ENCODE peak calls at places on chromosome 3, in five cellular contexts. Z is ascending aorta, B is colonic mucosa, G is fibroblast of the aortic adventitia, Y is suprapubic skin. I is an unnamed sample.

GRCh38 chr3:134824676-134825290 is 29.7 kb downstream of the EPHB1 start:
- DNase-seq in Z (peak; percentile 22), B (no peak), G (no peak), Y (no peak), I (no peak)

GRCh38 chr3:171198781-171199472 is 172.4 kb upstream of the SLC2A2 start:
- DNase-seq in Z (no peak), B (no peak), G (no peak), Y (no peak), I (no peak)

GRCh38 chr3:168952551-168952950 is 711.0 kb downstream of the MECOM start:
- DNase-seq in Z (no peak), B (no peak), G (peak; percentile 75), Y (no peak), I (no peak)

GRCh38 chr3:158780795-158781590 is 20.9 kb upstream of the MFSD1 start:
- DNase-seq in Z (no peak), B (no peak), G (peak; percentile 55), Y (no peak), I (no peak)

GRCh38 chr3:128794067-128794768 is 68.2 kb downstream of the RAB7A start:
- DNase-seq in Z (no peak), B (no peak), G (peak; percentile 67), Y (no peak), I (peak; percentile 52)

GRCh38 chr3:156445117-156445968 is 109.6 kb downstream of the SSR3 start:
- DNase-seq in Z (no peak), B (no peak), G (peak; percentile 22), Y (no peak), I (no peak)

GRCh38 chr3:108031893-108032292 is 58.9 kb downstream of the CD47 start:
- DNase-seq in Z (no peak), B (no peak), G (peak; percentile 27), Y (no peak), I (no peak)

GRCh38 chr3:41265011-41265545 is 65.8 kb downstream of the CTNNB1 start:
- DNase-seq in Z (no peak), B (no peak), G (no peak), Y (no peak), I (no peak)

GRCh38 chr3:19891740-19892139 is 42.3 kb downstream of the EFHB start:
- DNase-seq in Z (no peak), B (no peak), G (no peak), Y (no peak), I (no peak)

GRCh38 chr3:144018776-144019175 is 47.2 kb downstream of the DIPK2A start:
- DNase-seq in Z (no peak), B (no peak), G (peak; percentile 77), Y (no peak), I (peak; percentile 75)

GRCh38 chr3:36312351-36312750 is 68.0 kb upstream of the STAC start:
- DNase-seq in Z (no peak), B (no peak), G (no peak), Y (no peak), I (no peak)

GRCh38 chr3:14424711-14425573 is 22.5 kb downstream of the SLC6A6 start:
- DNase-seq in Z (no peak), B (no peak), G (no peak), Y (no peak), I (no peak)

GRCh38 chr3:12999147-13000140 is 73.8 kb downstream of the IQSEC1 start:
- DNase-seq in Z (peak; percentile 87), B (peak; percentile 95), G (no peak), Y (peak; percentile 94), I (no peak)

GRCh38 chr3:179852117-179852886 is 184.4 kb downstream of the PEX5L start:
- DNase-seq in Z (no peak), B (no peak), G (peak; percentile 45), Y (no peak), I (peak; percentile 17)

GRCh38 chr3:98272126-98272525 is 8.1 kb downstream of the OR5H6 start:
- DNase-seq in Z (no peak), B (no peak), G (no peak), Y (no peak), I (no peak)

GRCh38 chr3:23602895-23603443 is 202.8 kb upstream of the UBE2E1 start:
- DNase-seq in Z (no peak), B (no peak), G (no peak), Y (no peak), I (no peak)

GRCh38 chr3:177257625-177258024 is 60.3 kb upstream of the TBL1XR1 start:
- DNase-seq in Z (no peak), B (no peak), G (no peak), Y (no peak), I (no peak)

GRCh38 chr3:13229291-13229949 is 156.2 kb upstream of the IQSEC1 start:
- DNase-seq in Z (no peak), B (no peak), G (peak; percentile 12), Y (no peak), I (no peak)

GRCh38 chr3:53243165-53243564 is 12.7 kb downstream of the TKT start:
- DNase-seq in Z (no peak), B (no peak), G (peak; percentile 61), Y (no peak), I (no peak)

GRCh38 chr3:197038604-197039003 is 9.0 kb upstream of the MELTF start:
- DNase-seq in Z (no peak), B (no peak), G (no peak), Y (no peak), I (no peak)

GRCh38 chr3:17730318-17730967 is 12.0 kb downstream of the TBC1D5 start:
- DNase-seq in Z (no peak), B (peak; percentile 65), G (peak; percentile 41), Y (no peak), I (peak; percentile 3)

GRCh38 chr3:43080726-43081568 is 24.9 kb downstream of the POMGNT2 start:
- DNase-seq in Z (peak; percentile 51), B (no peak), G (no peak), Y (no peak), I (no peak)

GRCh38 chr3:42190701-42191442 is 75.1 kb downstream of the CCK start:
- DNase-seq in Z (peak; percentile 72), B (peak; percentile 82), G (peak; percentile 72), Y (peak; percentile 77), I (no peak)

GRCh38 chr3:30680789-30681188 is 74.4 kb downstream of the TGFBR2 start:
- DNase-seq in Z (no peak), B (no peak), G (peak; percentile 35), Y (no peak), I (no peak)

GRCh38 chr3:198028718-198029117 is 68.7 kb downstream of the LMLN start:
- DNase-seq in Z (no peak), B (no peak), G (peak; percentile 62), Y (no peak), I (peak; percentile 14)

DNA sequence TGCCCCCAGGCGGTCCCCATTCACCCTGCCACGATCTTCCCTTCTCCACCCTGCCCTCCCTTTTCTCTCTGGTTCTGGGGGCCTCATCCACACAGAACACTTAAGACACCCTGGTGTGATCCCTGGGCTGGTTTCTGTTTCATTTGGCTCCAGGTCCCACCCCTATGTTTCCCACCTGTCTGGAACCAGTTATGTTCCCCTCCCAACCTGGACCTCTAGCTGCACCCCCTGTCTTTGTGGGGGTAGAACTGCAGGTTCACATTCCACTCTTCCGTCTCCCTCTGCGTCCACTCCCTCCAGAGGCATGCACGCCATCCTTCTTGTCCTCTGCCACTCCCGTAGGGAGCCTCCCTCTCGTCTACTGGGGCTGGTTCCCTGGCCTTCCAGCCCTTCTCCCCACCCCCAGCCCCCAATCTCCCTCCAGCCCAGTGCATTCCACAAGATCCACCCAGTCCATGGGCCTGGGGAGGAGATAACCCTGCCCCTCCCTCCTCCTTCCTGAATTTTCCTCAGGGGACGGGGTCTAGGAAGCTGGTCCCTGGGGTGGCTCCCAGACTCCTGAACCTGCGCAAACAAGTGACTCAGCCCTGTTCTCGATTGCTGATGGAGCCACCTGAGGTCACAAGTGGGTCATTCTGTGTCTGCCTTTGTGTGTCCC is 73.8 kb downstream of the ABTB1 start:
- DNase-seq in Z (no peak), B (peak; percentile 72), G (no peak), Y (peak; percentile 48), I (no peak)
- TF ChIP-seq CTCF in Z (no peak), B (no peak), G (peak; percentile 24), Y (no peak), I (peak; percentile 12)

DNA sequence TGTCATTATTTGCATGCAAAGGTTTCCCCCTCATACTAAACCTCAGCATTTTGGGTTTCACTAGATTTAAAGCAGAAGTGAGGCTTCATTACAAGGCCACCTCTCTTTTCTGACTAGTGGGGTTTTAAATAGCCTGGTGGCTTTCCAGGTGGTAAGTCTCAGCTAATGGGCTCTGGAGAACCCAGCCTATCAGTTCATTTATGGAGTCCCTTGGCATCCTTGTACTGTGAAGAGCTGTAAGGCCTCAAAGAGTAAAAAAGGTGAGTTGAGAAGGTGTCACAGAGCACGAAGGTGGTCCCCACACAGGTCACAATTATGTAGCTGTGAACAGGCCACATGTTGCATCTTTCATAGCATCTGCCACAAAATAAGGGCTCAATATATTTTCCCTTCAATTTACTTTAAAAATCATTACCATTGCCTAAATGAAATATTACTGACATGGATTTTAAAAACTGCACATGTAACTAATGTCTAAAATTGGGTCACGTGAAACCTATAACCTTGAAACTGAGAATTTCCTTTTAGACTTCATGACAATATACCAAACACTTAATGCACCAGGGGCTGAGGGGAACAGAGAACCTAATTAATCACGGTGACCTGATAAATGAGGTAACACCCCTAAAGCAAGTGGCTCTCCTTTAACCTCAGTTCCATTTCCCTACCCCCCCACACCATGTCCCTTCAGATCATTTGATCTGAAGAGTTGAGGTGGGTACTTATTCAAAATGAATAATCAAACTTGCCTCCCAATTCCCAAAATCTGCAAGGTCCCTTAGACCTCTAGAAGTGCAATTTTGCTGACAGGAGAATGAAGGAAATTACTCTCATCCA is 1.3 kb downstream of the NGLY1 start:
- DNase-seq in Z (no peak), B (no peak), G (no peak), Y (no peak), I (no peak)
- H3K4me3 ChIP-seq in Z (peak overlapping the region; percentile 85), B (peak overlapping the region; percentile 81), G (peak overlapping the region; percentile 84), Y (peak overlapping the region; percentile 80), I (peak overlapping the region; percentile 92)

GRCh38 chr3:152026033-152026556 is 152.7 kb downstream of the SUCNR1 start:
- DNase-seq in Z (no peak), B (no peak), G (peak; percentile 87), Y (no peak), I (peak; percentile 67)

GRCh38 chr3:152019516-152019915 is 146.1 kb downstream of the SUCNR1 start:
- DNase-seq in Z (no peak), B (no peak), G (no peak), Y (no peak), I (no peak)

DNA sequence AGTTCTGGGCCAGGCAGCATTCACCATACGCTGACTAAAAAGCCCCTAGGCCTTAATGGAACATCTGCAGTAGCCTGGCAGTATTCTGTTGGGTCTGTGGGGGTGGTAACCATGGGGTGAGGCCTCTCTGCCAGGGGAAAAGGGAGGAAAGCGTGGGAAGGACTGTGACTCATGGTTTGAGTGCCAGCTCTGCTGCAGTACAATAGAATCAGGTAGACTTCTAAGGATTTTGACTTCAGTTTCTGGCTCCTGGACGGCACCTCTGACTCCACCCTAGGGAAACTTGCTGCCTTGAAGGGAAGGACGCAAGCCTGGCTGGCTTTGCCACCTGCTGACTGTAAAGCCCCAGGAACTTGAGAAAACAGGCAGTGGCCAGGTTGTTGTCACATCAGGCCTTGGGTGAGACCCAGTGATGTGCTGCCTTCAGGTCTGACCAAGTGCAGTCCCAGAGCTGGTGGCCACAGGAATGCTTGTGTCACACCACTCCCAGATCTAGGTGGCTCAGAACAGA is 148.6 kb downstream of the SUCNR1 start:
- DNase-seq in Z (peak; percentile 63), B (no peak), G (peak; percentile 37), Y (no peak), I (no peak)
- TF ChIP-seq CTCF in Z (no peak), B (no peak), G (no peak), Y (no peak), I (no peak)

DNA sequence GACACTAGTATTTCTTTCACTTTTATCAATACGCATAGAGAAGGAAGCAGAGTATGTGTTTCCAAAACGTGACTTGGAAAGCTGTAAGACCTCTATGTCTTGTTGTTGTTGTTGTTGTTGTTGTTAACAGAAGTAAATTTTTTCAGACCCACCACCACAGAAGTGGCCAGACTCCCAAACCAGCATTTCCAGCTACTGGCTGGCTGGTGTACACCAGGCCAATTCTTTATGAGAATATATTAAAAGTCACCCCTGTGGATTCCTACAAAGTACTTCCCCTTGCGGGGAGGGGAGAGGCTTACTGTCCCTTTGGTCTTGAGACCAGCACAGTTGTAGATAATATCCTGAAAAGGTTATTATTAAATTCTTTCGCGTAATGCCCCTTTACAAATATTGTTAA is 1.6 kb upstream of the FOXP1 start:
- DNase-seq in Z (no peak), B (peak; percentile 33), G (peak; percentile 23), Y (no peak), I (no peak)
- H3K4me3 ChIP-seq in Z (peak overlapping the region; percentile 93), B (no peak overlapping the region), G (peak overlapping the region; percentile 38), Y (peak overlapping the region; percentile 83), I (no peak overlapping the region)

I was measured in AG09309.